ENCODE peak calls at places on chromosome 11, in six cellular contexts. B is HL-60, W is GM12878, P is HCT116, L is HepG2, N is K562. V is an unnamed sample.
A peak's percentile ranks its signal among the peaks of the same experiment; 100 is the strongest.

GRCh38 chr11:116865696-116866095 is 28.3 kb upstream of the APOA1 start:
- DNase-seq in B (no peak), W (no peak), P (no peak), L (no peak), N (no peak), V (no peak)

GRCh38 chr11:32792948-32793475 is 1.4 kb downstream of the CCDC73 start:
- DNase-seq in B (no peak), W (peak; percentile 26), P (peak; percentile 35), L (peak; percentile 21), N (peak; percentile 39), V (peak; percentile 51)

GRCh38 chr11:126403039-126403438 is 47.6 kb downstream of the ST3GAL4 start:
- DNase-seq in B (no peak), W (no peak), P (no peak), L (no peak), N (no peak), V (no peak)

GRCh38 chr11:9901931-9902330 is 238.1 kb downstream of the SWAP70 start:
- DNase-seq in B (no peak), W (no peak), P (no peak), L (no peak), N (no peak), V (no peak)

GRCh38 chr11:24731554-24731953 is 234.7 kb downstream of the LUZP2 start:
- DNase-seq in B (no peak), W (no peak), P (no peak), L (no peak), N (no peak), V (no peak)

GRCh38 chr11:120194166-120194565 is 16.7 kb upstream of the OAF start:
- DNase-seq in B (no peak), W (no peak), P (no peak), L (no peak), N (no peak), V (no peak)

GRCh38 chr11:8601376-8602133 is 7.5 kb upstream of the STK33 start:
- DNase-seq in B (no peak), W (no peak), P (no peak), L (no peak), N (no peak), V (no peak)

GRCh38 chr11:65425971-65426838 is 3.6 kb downstream of the NEAT1 start:
- DNase-seq in B (peak; percentile 93), W (no peak), P (peak; percentile 42), L (no peak), N (no peak), V (no peak)

GRCh38 chr11:128424867-128425285 is 162.5 kb downstream of the ETS1 start:
- DNase-seq in B (no peak), W (no peak), P (no peak), L (peak; percentile 84), N (no peak), V (no peak)

GRCh38 chr11:126149759-126150236 is 61.7 kb downstream of the RPUSD4 start:
- DNase-seq in B (no peak), W (no peak), P (no peak), L (no peak), N (no peak), V (no peak)

GRCh38 chr11:72511393-72512047 is 77.2 kb upstream of the CLPB start:
- DNase-seq in B (no peak), W (no peak), P (no peak), L (no peak), N (no peak), V (no peak)

DNA sequence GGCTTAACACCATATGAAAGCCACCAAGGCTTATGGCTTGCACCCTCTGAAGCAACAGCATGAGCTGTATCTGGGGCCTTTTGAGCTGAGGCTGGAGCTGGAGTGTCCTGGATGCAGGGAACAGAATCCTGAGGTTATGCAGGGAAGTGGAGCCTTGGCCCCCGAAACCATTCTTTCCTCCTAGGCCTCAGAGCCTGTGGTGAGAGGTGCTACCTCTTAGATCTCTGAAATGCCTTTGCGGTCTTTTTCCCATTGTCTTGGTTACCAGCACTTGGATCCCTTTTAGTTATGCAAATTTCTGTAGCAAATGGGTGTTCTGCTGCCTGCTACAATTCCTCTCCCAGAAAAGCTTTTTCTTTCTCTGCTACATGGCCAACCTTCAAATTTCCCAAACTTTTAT is 72.7 kb upstream of the CLPB start:
- DNase-seq in B (no peak), W (no peak), P (no peak), L (no peak), N (no peak), V (no peak)
- TF ChIP-seq REST in B (no peak), W (no peak), P (no peak), L (no peak), N (no peak), V (no peak)

GRCh38 chr11:18772211-18772610 is 19.4 kb downstream of the PTPN5 start:
- DNase-seq in B (no peak), W (no peak), P (no peak), L (no peak), N (no peak), V (no peak)

GRCh38 chr11:18768472-18768901 is 23.1 kb downstream of the PTPN5 start:
- DNase-seq in B (no peak), W (peak; percentile 77), P (no peak), L (no peak), N (no peak), V (no peak)

GRCh38 chr11:18771266-18772035 is 20.1 kb downstream of the PTPN5 start:
- DNase-seq in B (no peak), W (no peak), P (no peak), L (no peak), N (no peak), V (no peak)

GRCh38 chr11:18769802-18770456 is 21.7 kb downstream of the PTPN5 start:
- DNase-seq in B (no peak), W (peak; percentile 66), P (no peak), L (no peak), N (no peak), V (no peak)

DNA sequence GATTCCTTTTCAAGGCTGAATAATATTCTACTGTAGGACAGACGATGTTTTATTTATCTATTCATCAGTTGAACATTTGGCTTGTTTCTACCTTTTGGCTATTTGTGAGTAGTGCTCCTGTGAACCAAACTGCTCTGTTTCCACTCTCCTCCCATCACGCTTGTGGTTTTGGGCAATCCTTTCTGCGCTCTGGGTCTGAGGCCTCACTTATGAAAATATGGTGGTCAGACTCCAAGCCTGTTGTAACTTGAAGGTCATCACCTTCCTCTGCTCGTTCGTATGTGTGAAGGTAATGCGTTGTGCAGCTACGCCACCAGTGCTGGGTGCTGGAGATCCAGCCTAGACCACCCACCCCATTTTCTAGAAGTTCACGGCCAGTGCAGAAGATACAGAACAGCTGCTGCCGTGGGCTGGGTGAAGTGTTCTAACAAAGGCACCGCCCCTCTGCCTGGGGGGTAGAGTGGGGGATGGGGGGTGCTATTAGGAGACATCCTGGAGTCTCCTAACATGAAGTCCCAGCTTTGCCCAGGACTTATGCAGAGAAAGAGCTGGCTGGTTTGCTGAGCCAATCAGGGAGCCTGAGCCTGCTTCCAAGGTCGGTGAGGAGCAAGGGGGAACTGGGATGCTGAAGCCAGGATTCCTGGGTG is 21.0 kb downstream of the PTPN5 start:
- DNase-seq in B (no peak), W (no peak), P (no peak), L (no peak), N (no peak), V (no peak)
- H3K27ac ChIP-seq in B (no peak overlapping the region), W (no peak overlapping the region), P (no peak overlapping the region), L (no peak overlapping the region), N (no peak overlapping the region), V (no peak overlapping the region)

GRCh38 chr11:114166897-114167323 is 107.4 kb downstream of the ZBTB16 start:
- DNase-seq in B (no peak), W (no peak), P (no peak), L (no peak), N (no peak), V (no peak)

GRCh38 chr11:114163830-114164401 is 104.4 kb downstream of the ZBTB16 start:
- DNase-seq in B (peak; percentile 50), W (no peak), P (no peak), L (no peak), N (no peak), V (no peak)

GRCh38 chr11:114164546-114164945 is 105.0 kb downstream of the ZBTB16 start:
- DNase-seq in B (no peak), W (no peak), P (no peak), L (no peak), N (no peak), V (no peak)

GRCh38 chr11:114166389-114166788 is 106.9 kb downstream of the ZBTB16 start:
- DNase-seq in B (no peak), W (no peak), P (no peak), L (no peak), N (no peak), V (no peak)

DNA sequence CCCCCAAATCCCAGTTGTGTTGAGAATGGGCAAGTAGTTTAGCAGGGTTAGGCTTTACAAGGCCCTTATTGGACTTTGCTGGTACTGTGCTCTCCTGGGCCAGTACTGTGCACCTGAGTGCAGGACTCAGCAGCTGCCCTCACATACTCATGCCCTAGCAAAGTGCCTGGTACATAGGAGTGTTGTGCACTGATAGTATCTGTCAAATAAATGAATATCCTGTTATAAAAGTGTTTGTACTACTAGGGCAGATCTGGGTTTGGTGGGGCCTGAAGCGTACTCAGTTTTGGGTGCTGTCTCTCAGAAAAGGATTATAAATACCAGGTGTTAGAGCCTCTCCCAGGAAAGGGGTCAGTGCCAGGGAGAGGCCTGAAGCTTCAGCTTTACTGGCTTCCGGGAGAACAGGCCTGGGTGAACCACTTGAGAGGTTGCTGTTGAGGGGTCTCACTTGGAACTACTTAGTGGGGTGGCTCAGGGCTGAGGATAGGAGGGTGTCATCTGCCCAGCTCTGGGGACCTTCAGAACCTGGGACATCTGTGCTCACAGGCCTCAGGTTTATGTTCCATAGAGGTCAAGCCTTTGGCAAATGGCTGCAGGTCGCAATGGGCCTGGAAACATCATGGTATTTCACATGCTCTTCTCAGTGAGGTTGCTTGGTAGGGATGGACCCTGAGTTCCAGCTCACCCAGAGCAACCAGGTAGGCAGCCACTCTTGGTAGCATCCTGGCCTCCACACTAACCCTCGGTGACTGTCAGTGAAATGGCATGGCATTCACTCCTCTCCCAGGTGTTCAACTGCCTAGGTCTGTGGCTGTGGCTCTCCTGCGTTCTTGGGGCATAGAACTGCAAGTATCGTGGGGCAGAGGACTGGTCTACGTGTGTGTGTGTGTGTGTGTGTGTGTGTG is 106.1 kb downstream of the ZBTB16 start:
- DNase-seq in B (no peak), W (no peak), P (no peak), L (no peak), N (no peak), V (no peak)
- TF ChIP-seq POLR2AphosphoS5 in B (no peak), W (no peak), P (no peak), L (no peak), N (no peak), V (no peak)

GRCh38 chr11:27858901-27859300 is 158.6 kb upstream of the BDNF start:
- DNase-seq in B (no peak), W (no peak), P (no peak), L (no peak), N (no peak), V (no peak)
- TF ChIP-seq REST in B (no peak), W (no peak), P (no peak), L (no peak), N (no peak), V (no peak)

GRCh38 chr11:85809881-85810280 is 1.1 kb downstream of the SYTL2 start:
- DNase-seq in B (no peak), W (no peak), P (no peak), L (peak; percentile 9), N (peak; percentile 19), V (no peak)

GRCh38 chr11:85810871-85811611 is at the start of gene SYTL2:
- DNase-seq in B (peak; percentile 5), W (no peak), P (no peak), L (peak; percentile 6), N (peak; percentile 82), V (no peak)

GRCh38 chr11:85809191-85809590 is 1.8 kb downstream of the SYTL2 start:
- DNase-seq in B (no peak), W (no peak), P (no peak), L (no peak), N (no peak), V (no peak)

GRCh38 chr11:85811624-85812023 is 683 bp upstream of the SYTL2 start:
- DNase-seq in B (no peak), W (no peak), P (no peak), L (no peak), N (no peak), V (no peak)

GRCh38 chr11:85810521-85810870 is 445 bp downstream of the SYTL2 start:
- DNase-seq in B (no peak), W (no peak), P (no peak), L (no peak), N (no peak), V (no peak)
- H3K27ac ChIP-seq in B (no peak overlapping the region), W (no peak overlapping the region), P (no peak overlapping the region), L (no peak overlapping the region), N (no peak overlapping the region), V (peak overlapping the region; percentile 87)

V was measured in Panc1.